ENCODE peak calls at places on chromosomes 1 and 21, in seven cellular contexts. V is CD8-positive, alpha-beta T cell; Q is RWPE1; L is dorsolateral prefrontal cortex; U is AG04450; I is heart right ventricle; M is uterus. T is an unnamed sample.

GRCh38 chr1:198030682-198031081 is 113.5 kb downstream of the LHX9 start:
- DNase-seq in I (no peak), Q (no peak), L (no peak), U (peak), M (no peak), V (no peak), T (no peak)

GRCh38 chr1:151716771-151717631 is at the start of gene CELF3:
- DNase-seq in L (peak), U (no peak), M (no peak), V (peak), Q (peak), I (no peak), T (peak)

GRCh38 chr1:2091611-2092604 is 41.7 kb downstream of the PRKCZ start:
- DNase-seq in M (no peak), L (peak), I (peak), V (peak), Q (no peak), U (no peak), T (peak)

GRCh38 chr1:247421074-247421473 is 5.1 kb downstream of the NLRP3 start:
- DNase-seq in Q (no peak), L (no peak), I (no peak), M (no peak), U (no peak), V (no peak), T (no peak)

GRCh38 chr21:27825035-27825434 is 858.1 kb upstream of the ADAMTS5 start:
- DNase-seq in L (no peak), V (no peak), Q (no peak), M (no peak), U (no peak), I (no peak), T (no peak)

GRCh38 chr1:153608089-153608672 is 4.8 kb downstream of the S100A16 start:
- DNase-seq in U (no peak), Q (no peak), V (no peak), L (no peak), I (no peak), M (no peak), T (no peak)

GRCh38 chr1:156126043-156126700 is 11.7 kb downstream of the LMNA start:
- DNase-seq in Q (peak), U (peak), M (peak), I (peak), L (no peak), V (peak), T (no peak)

GRCh38 chr1:104132386-104132973 is 382.8 kb downstream of the AMY1C start:
- DNase-seq in M (no peak), V (no peak), L (no peak), I (no peak), U (no peak), Q (peak), T (no peak)

GRCh38 chr1:236702995-236703394 is 16.7 kb downstream of the ACTN2 start:
- DNase-seq in U (no peak), I (no peak), M (no peak), V (no peak), Q (no peak), L (no peak), T (no peak)

GRCh38 chr1:4512622-4513021 is 141.8 kb upstream of the AJAP1 start:
- DNase-seq in V (no peak), L (no peak), I (no peak), U (no peak), Q (no peak), M (peak), T (no peak)

GRCh38 chr1:109392037-109392787 is 5.5 kb downstream of the SORT1 start:
- DNase-seq in U (no peak), I (peak), L (peak), Q (no peak), M (no peak), V (no peak), T (peak)

GRCh38 chr1:14913475-14914155 is 239.9 kb upstream of the TMEM51 start:
- DNase-seq in Q (peak), U (no peak), I (no peak), L (no peak), V (no peak), M (no peak), T (no peak)

GRCh38 chr1:41330588-41331545 is 30.4 kb upstream of the FOXO6 start:
- DNase-seq in U (no peak), L (no peak), V (no peak), I (no peak), M (no peak), Q (no peak), T (no peak)

GRCh38 chr1:206557636-206558473 is 50.5 kb downstream of the RASSF5 start:
- DNase-seq in V (peak), I (no peak), M (no peak), U (no peak), L (no peak), Q (no peak), T (no peak)

GRCh38 chr1:64686828-64687724 is 57.8 kb upstream of the RAVER2 start:
- DNase-seq in Q (peak), M (no peak), U (peak), V (no peak), L (no peak), I (no peak), T (peak)

GRCh38 chr1:178706467-178706866 is 18.6 kb upstream of the RALGPS2 start:
- DNase-seq in L (no peak), V (no peak), M (peak), Q (no peak), U (no peak), I (no peak), T (no peak)

GRCh38 chr1:86441997-86442396 is 18.0 kb downstream of the CLCA2 start:
- DNase-seq in M (no peak), U (no peak), V (no peak), L (no peak), Q (no peak), I (no peak), T (no peak)

GRCh38 chr1:184820956-184821355 is 66.3 kb upstream of the EDEM3 start:
- DNase-seq in V (no peak), M (no peak), U (no peak), Q (no peak), L (no peak), I (no peak), T (no peak)

GRCh38 chr1:184823080-184823479 is 68.4 kb upstream of the EDEM3 start:
- DNase-seq in M (no peak), U (no peak), Q (no peak), L (no peak), V (no peak), I (no peak), T (no peak)

GRCh38 chr1:184821658-184822057 is 67.0 kb upstream of the EDEM3 start:
- DNase-seq in I (no peak), M (no peak), Q (no peak), U (no peak), V (no peak), L (no peak), T (no peak)

GRCh38 chr1:184820218-184820720 is 65.6 kb upstream of the EDEM3 start:
- DNase-seq in V (no peak), L (no peak), U (no peak), I (no peak), M (no peak), Q (no peak), T (no peak)

DNA sequence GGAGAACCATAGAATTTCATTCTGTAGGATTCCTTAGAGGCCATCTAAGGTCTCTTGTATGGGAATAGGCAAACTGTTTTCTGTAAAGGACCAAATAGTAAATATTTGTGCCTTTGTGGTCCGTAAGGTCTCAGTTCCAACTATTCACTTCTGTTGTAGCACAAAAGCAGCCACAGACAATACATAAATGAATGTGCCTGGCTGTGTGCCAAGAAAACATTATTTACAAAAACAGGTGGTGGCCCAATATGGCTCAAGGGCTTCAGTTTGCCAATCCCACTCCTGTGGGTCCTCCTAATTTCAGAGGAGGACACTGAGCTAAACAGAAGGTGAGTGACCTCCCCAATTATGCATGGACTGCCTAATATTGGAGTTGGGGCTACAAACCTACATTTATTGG is 67.6 kb upstream of the EDEM3 start:
- DNase-seq in V (no peak), L (peak), M (no peak), I (no peak), Q (no peak), U (no peak), T (no peak)
- H3K27ac ChIP-seq in V (no peak), L (no peak), M (peak), I (no peak), Q (no peak), U (no peak), T (no peak)

GRCh38 chr1:170871868-170872267 is 63.5 kb upstream of the MROH9 start:
- DNase-seq in V (no peak), Q (no peak), L (no peak), U (no peak), I (no peak), M (no peak), T (no peak)
- H3K27ac ChIP-seq in V (no peak), Q (no peak), L (no peak), U (no peak), I (no peak), M (no peak), T (no peak)

DNA sequence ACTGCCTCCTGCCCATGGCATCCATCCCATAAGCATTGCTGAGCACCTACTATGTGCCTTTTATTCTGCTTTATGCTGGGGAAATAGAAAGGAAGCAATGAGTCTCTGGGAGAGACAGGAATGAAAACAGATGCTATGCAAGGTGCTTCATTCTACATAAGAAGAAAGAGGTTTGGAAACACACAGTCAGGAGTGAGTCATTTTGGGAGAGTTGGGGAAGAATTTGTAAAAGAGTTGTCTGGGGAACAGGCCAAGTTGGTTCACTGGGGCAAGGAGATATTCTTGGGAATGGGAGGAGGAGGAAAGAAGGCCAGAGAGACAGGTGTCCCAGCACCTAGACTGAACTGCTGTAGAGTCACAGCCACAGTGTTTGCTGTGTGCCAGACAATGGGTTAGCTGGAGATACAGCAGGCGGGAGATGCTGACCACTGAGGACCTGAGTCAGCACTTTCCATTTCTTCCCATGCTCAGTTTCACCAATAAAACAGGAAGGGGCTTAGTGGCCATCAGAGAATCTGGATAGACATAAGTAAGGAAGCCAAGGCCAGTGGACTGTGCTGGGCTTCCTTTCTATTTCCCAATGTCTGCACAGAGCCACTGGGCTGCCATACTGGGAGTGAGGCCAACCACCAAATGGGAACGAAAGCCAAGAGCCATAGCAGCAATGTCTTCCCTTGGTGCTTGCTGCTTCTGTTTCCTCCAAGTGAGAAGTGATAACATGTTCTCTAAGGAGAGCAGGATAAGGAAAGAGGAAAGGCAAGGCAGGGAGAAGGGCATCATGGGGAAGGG is 187.7 kb upstream of the USP24 start:
- DNase-seq in M (no peak), I (no peak), V (no peak), L (no peak), U (no peak), Q (no peak), T (no peak)
- H3K27ac ChIP-seq in M (no peak), I (no peak), V (no peak), L (no peak), U (peak), Q (no peak), T (no peak)

GRCh38 chr1:94045465-94046056 is 75.4 kb downstream of the ABCA4 start:
- DNase-seq in V (no peak), I (peak), M (peak), U (peak), L (peak), Q (peak), T (peak)
- H3K27ac ChIP-seq in V (no peak), I (peak), M (peak), U (peak), L (no peak), Q (peak), T (peak)

DNA sequence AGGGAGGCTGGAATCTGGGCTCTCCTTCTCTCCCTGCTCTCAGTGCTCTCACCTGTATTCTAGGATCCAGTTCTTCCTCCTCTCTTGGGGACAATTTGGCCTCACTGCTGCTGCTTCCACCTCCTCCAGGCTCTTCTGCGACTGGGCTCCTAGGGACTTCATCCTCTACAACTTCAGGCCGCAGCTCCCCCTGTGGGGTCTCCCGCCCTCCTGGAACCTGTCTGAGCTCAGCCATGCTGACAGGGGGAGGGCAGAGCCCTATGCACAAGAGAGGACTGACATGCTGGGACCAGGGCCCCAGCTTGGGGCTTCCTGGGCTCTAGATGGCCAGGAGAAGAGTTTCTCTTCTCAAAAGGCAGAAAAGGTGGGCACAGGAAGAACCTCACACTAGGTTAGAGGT is 1.0 kb downstream of the SH3BP5L start:
- DNase-seq in M (no peak), L (no peak), U (no peak), I (no peak), V (no peak), Q (no peak), T (no peak)
- H3K27ac ChIP-seq in M (peak), L (no peak), U (peak), I (peak), V (no peak), Q (peak), T (no peak)

GRCh38 chr1:3373175-3373574 is 81.3 kb upstream of the ARHGEF16 start:
- DNase-seq in Q (no peak), V (no peak), I (no peak), M (no peak), L (no peak), U (no peak), T (no peak)

GRCh38 chr1:3373700-3374405 is 80.6 kb upstream of the ARHGEF16 start:
- DNase-seq in U (no peak), L (no peak), I (no peak), Q (no peak), M (no peak), V (no peak), T (no peak)

GRCh38 chr1:3370856-3371703 is 83.4 kb upstream of the ARHGEF16 start:
- DNase-seq in I (no peak), V (no peak), Q (no peak), U (no peak), L (no peak), M (no peak), T (no peak)

GRCh38 chr1:3369437-3370076 is 84.9 kb upstream of the ARHGEF16 start:
- DNase-seq in I (no peak), M (peak), U (peak), V (no peak), Q (peak), L (no peak), T (no peak)

GRCh38 chr1:3372317-3372716 is 82.1 kb upstream of the ARHGEF16 start:
- DNase-seq in V (no peak), Q (no peak), L (no peak), I (no peak), U (no peak), M (no peak), T (no peak)
- H3K27ac ChIP-seq in V (no peak), Q (no peak), L (no peak), I (no peak), U (no peak), M (no peak), T (no peak)